ENCODE peak calls at places on chromosomes 6 and 20, in ten cellular contexts. O is uterus; R is NCI-H82; D is DMS153; C is stimulated activated CD8-positive, alpha-beta memory T cell treated with anti-CD3 and anti-CD28 coated beads, Interleukin-15, amount 100 ng/mL, for 48 hours; F is A673; H is lower lobe of right lung; Y is kidney tubule cell; B is non-pigmented ciliary epithelial cell; Q is type B pancreatic cell. V is an unnamed sample.

GRCh38 chr6:126075335-126076071 is 89.2 kb downstream of the TRMT11 start:
- DNase-seq in Y (no peak), F (no peak), R (no peak), Q (no peak), C (no peak), B (no peak), H (no peak), O (no peak), D (no peak), V (no peak)

GRCh38 chr6:147222160-147222838 is 18.1 kb downstream of the STXBP5 start:
- DNase-seq in B (no peak), Q (no peak), F (peak), O (no peak), R (peak), H (no peak), C (no peak), D (no peak), Y (peak), V (peak)

GRCh38 chr20:33731693-33732165 is at the start of gene ZNF341:
- DNase-seq in H (peak), O (peak), C (peak), F (peak), D (peak), B (no peak), Q (peak), Y (peak), R (peak), V (no peak)

GRCh38 chr20:36998652-36999051 is 47.1 kb upstream of the SAMHD1 start:
- DNase-seq in B (no peak), F (no peak), C (no peak), O (no peak), H (no peak), R (no peak), D (no peak), Y (no peak), Q (no peak), V (no peak)

GRCh38 chr20:45377191-45377775 is 842 bp downstream of the TP53TG5 start:
- DNase-seq in B (no peak), H (peak), R (no peak), D (no peak), Q (no peak), C (no peak), F (no peak), O (no peak), Y (peak), V (no peak)

GRCh38 chr20:45416917-45417316 is 976 bp downstream of the PIGT start:
- DNase-seq in Q (peak), O (no peak), D (no peak), F (no peak), B (no peak), R (no peak), C (no peak), H (no peak), Y (no peak), V (no peak)

GRCh38 chr6:46056906-46057529 is 41.4 kb upstream of the CLIC5 start:
- DNase-seq in O (no peak), C (no peak), R (no peak), B (no peak), Y (no peak), H (no peak), Q (no peak), D (no peak), F (no peak), V (peak)

GRCh38 chr20:47843886-47844567 is 58.7 kb upstream of the SULF2 start:
- DNase-seq in C (no peak), Q (no peak), F (no peak), D (no peak), O (no peak), H (no peak), R (no peak), B (no peak), Y (peak), V (no peak)

GRCh38 chr20:50096237-50096636 is 16.7 kb downstream of the UBE2V1 start:
- DNase-seq in F (no peak), D (no peak), Y (no peak), R (no peak), Q (no peak), O (no peak), C (no peak), H (no peak), B (no peak), V (no peak)

GRCh38 chr6:128932061-128932460 is 49.1 kb downstream of the LAMA2 start:
- DNase-seq in R (no peak), B (peak), O (no peak), D (no peak), H (no peak), Q (no peak), F (no peak), Y (peak), C (no peak), V (no peak)

GRCh38 chr6:43058511-43058910 is 723 bp downstream of the MRPL2 start:
- DNase-seq in Q (no peak), D (no peak), B (no peak), O (no peak), C (no peak), R (no peak), H (no peak), F (no peak), Y (no peak), V (no peak)

GRCh38 chr6:83511901-83512681 is at the start of gene PRSS35:
- DNase-seq in Q (peak), C (no peak), R (peak), Y (peak), F (peak), H (peak), B (no peak), O (peak), D (peak), V (peak)

GRCh38 chr6:63527658-63528514 is 44.4 kb upstream of the LOC128125822 start:
- DNase-seq in H (no peak), Y (peak), C (no peak), D (peak), B (peak), O (peak), Q (no peak), F (peak), R (no peak), V (peak)

GRCh38 chr6:13140972-13141371 is 187.4 kb downstream of the TBC1D7 start:
- DNase-seq in C (no peak), O (no peak), F (no peak), R (no peak), Y (no peak), B (no peak), Q (no peak), H (no peak), D (no peak), V (no peak)

GRCh38 chr6:157982580-157983438 is 1.1 kb downstream of the SYNJ2 start:
- DNase-seq in Y (peak), C (no peak), B (no peak), O (peak), F (no peak), D (no peak), H (no peak), R (peak), Q (no peak), V (peak)

GRCh38 chr20:62501801-62502495 is 26.2 kb upstream of the GATA5 start:
- DNase-seq in B (peak), Q (no peak), D (no peak), O (no peak), H (no peak), Y (peak), R (no peak), F (peak), C (peak), V (peak)

GRCh38 chr20:56987992-56988391 is 278.4 kb downstream of the BMP7 start:
- DNase-seq in Y (no peak), F (no peak), B (no peak), R (no peak), C (no peak), D (no peak), Q (no peak), O (no peak), H (no peak), V (no peak)

GRCh38 chr20:11918280-11918952 is 723 bp downstream of the BTBD3 start:
- DNase-seq in Y (no peak), D (no peak), B (no peak), C (no peak), R (peak), Q (no peak), H (no peak), O (no peak), F (no peak), V (peak)